ENCODE peak calls at places on chromosomes 2 and 18, in five cellular contexts. One of them, this sample, is unnamed.

GRCh38 chr2:105398522-105399206 is at the start of gene FHL2:
- DNase-seq in mucosa of descending colon: peak
- DNase-seq in PC-3: peak
- DNase-seq in breast epithelium: peak
- DNase-seq in brain microvascular endothelial cell: peak
- DNase-seq in this sample: peak

GRCh38 chr2:127674241-127675209 is 805 bp downstream of the LIMS2 start:
- DNase-seq in PC-3: peak
- DNase-seq in mucosa of descending colon: no peak
- DNase-seq in breast epithelium: no peak
- DNase-seq in brain microvascular endothelial cell: no peak
- DNase-seq in this sample: no peak

GRCh38 chr2:240149943-240150784 is 9.7 kb upstream of the OTOS start:
- DNase-seq in breast epithelium: no peak
- DNase-seq in mucosa of descending colon: no peak
- DNase-seq in PC-3: peak
- DNase-seq in brain microvascular endothelial cell: peak
- DNase-seq in this sample: peak

GRCh38 chr2:200356306-200356705 is 49.8 kb downstream of the SPATS2L start:
- DNase-seq in mucosa of descending colon: no peak
- DNase-seq in breast epithelium: no peak
- DNase-seq in PC-3: no peak
- DNase-seq in brain microvascular endothelial cell: no peak
- DNase-seq in this sample: no peak

GRCh38 chr2:152055366-152056108 is 43.3 kb downstream of the CACNB4 start:
- DNase-seq in brain microvascular endothelial cell: peak
- DNase-seq in mucosa of descending colon: no peak
- DNase-seq in PC-3: no peak
- DNase-seq in breast epithelium: no peak
- DNase-seq in this sample: peak

GRCh38 chr2:240643811-240644150 is 18.5 kb downstream of the GPR35 start:
- DNase-seq in PC-3: no peak
- DNase-seq in breast epithelium: no peak
- DNase-seq in brain microvascular endothelial cell: no peak
- DNase-seq in mucosa of descending colon: no peak
- DNase-seq in this sample: no peak

GRCh38 chr18:65523461-65523860 is 227.4 kb upstream of the CDH7 start:
- DNase-seq in PC-3: no peak
- DNase-seq in breast epithelium: no peak
- DNase-seq in brain microvascular endothelial cell: no peak
- DNase-seq in mucosa of descending colon: no peak
- DNase-seq in this sample: no peak

GRCh38 chr18:41954827-41955613 is at the start of gene PIK3C3:
- DNase-seq in brain microvascular endothelial cell: peak
- DNase-seq in PC-3: peak
- DNase-seq in mucosa of descending colon: peak
- DNase-seq in breast epithelium: peak
- DNase-seq in this sample: peak

GRCh38 chr2:1869987-1870386 is 125.7 kb upstream of the PXDN start:
- DNase-seq in mucosa of descending colon: no peak
- DNase-seq in PC-3: peak
- DNase-seq in brain microvascular endothelial cell: no peak
- DNase-seq in breast epithelium: no peak
- DNase-seq in this sample: peak

GRCh38 chr2:2731101-2731850 is 400.2 kb upstream of the MYT1L start:
- DNase-seq in breast epithelium: no peak
- DNase-seq in brain microvascular endothelial cell: no peak
- DNase-seq in mucosa of descending colon: no peak
- DNase-seq in PC-3: no peak
- DNase-seq in this sample: no peak

GRCh38 chr2:45014016-45014702 is 4.9 kb upstream of the SIX2 start:
- DNase-seq in breast epithelium: no peak
- DNase-seq in PC-3: no peak
- DNase-seq in brain microvascular endothelial cell: peak
- DNase-seq in mucosa of descending colon: peak
- DNase-seq in this sample: peak

DNA sequence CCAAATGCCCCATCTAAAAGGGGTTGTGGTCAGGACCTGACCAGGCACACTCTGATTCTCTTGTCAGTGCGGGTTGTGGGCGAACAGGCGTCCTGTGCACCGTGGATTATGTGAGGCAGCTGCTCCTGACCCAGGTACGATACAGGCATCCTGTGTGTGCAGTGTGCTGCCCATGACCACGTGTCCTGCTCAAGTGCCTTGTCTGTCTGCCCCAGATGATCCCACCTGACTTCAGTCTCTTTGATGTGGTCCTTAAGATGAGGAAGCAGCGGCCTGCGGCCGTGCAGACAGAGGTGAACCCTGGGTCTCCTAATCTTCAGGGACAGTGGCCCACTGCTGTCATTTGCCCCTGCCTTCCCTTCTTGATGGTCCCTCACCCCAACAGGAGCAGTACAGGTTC is 14.6 kb downstream of the PTPN18 start:
- DNase-seq in mucosa of descending colon: no peak
- DNase-seq in PC-3: no peak
- DNase-seq in breast epithelium: no peak
- DNase-seq in brain microvascular endothelial cell: no peak
- DNase-seq in this sample: no peak
- H3K4me3 ChIP-seq in mucosa of descending colon: no peak
- H3K4me3 ChIP-seq in PC-3: no peak
- H3K4me3 ChIP-seq in breast epithelium: no peak
- H3K4me3 ChIP-seq in brain microvascular endothelial cell: no peak
- H3K4me3 ChIP-seq in this sample: no peak

GRCh38 chr2:157839162-157839801 is 36.8 kb downstream of the ACVR1 start:
- DNase-seq in breast epithelium: no peak
- DNase-seq in PC-3: peak
- DNase-seq in mucosa of descending colon: no peak
- DNase-seq in brain microvascular endothelial cell: peak
- DNase-seq in this sample: peak

GRCh38 chr2:157838442-157839161 is 37.5 kb downstream of the ACVR1 start:
- DNase-seq in breast epithelium: no peak
- DNase-seq in mucosa of descending colon: no peak
- DNase-seq in PC-3: peak
- DNase-seq in brain microvascular endothelial cell: peak
- DNase-seq in this sample: peak

GRCh38 chr2:157839822-157840221 is 36.3 kb downstream of the ACVR1 start:
- DNase-seq in PC-3: no peak
- DNase-seq in mucosa of descending colon: no peak
- DNase-seq in brain microvascular endothelial cell: no peak
- DNase-seq in breast epithelium: no peak
- DNase-seq in this sample: no peak

GRCh38 chr2:157836531-157836930 is 39.6 kb downstream of the ACVR1 start:
- DNase-seq in PC-3: no peak
- DNase-seq in breast epithelium: no peak
- DNase-seq in brain microvascular endothelial cell: no peak
- DNase-seq in mucosa of descending colon: no peak
- DNase-seq in this sample: no peak

DNA sequence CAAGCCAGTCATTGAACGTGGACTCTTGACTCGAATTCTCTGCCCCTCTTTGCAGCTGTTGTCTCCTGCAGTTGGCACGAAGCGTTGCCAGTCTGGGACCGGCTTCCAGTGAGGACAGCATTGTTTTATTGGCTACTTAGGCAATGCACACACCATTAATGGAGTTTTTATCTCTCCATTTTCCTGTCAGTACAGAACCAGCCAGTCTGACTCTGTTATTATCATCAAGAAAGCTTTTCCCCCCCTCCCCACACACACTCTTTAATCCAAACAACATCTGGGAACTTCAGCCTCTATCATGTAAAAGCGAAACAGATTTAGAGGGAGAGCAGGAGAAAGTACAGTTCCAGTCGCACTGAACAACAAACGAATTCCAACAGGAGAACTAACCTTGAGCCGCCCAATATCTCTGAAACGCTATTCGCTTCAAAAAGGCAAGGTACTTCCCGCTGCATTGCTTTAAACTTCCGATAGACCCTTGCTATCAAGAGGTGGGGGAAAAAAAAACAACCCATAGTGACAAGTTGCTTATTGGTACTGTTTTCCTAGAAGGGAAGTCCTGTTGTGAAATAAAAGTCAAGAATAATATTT is 38.2 kb downstream of the ACVR1 start:
- DNase-seq in mucosa of descending colon: no peak
- DNase-seq in PC-3: no peak
- DNase-seq in breast epithelium: no peak
- DNase-seq in brain microvascular endothelial cell: no peak
- DNase-seq in this sample: no peak
- H3K4me3 ChIP-seq in mucosa of descending colon: no peak
- H3K4me3 ChIP-seq in PC-3: peak
- H3K4me3 ChIP-seq in breast epithelium: peak
- H3K4me3 ChIP-seq in brain microvascular endothelial cell: peak
- H3K4me3 ChIP-seq in this sample: no peak

DNA sequence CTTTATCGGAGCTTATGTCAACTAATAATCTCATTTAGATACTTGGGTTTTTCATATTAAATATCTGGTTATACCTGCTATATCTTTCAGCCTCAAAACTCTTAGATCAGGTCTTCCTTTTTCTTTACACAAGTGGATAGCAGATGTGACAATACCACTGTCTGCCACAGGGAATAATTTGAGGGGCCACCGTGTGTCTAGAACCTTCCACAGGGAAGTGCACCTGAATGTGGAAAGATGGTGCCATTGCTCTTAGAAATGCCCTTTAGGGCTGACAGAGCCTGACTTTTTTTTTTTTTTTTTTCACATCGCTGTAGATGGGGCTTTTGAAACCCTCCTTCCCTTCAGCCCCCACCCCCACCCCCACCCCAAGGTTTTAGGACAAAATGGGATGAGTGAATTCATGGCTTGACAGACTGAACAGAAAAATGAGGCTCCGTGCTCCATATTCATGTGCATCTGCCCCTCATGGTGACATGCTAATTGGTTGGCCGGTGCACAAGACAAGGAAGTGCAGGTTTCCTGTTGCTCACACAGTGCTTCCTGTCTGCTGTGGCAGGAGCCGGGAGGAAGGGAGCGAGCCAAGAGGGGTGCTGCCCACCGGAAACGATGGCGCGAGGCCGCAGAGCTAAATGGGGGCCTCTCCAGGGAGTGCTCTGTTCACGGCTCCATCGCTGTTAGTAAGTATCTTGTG is 246.0 kb downstream of the LDLRAD4 start:
- DNase-seq in brain microvascular endothelial cell: no peak
- DNase-seq in PC-3: no peak
- DNase-seq in mucosa of descending colon: peak
- DNase-seq in breast epithelium: peak
- DNase-seq in this sample: no peak
- H3K4me3 ChIP-seq in brain microvascular endothelial cell: no peak
- H3K4me3 ChIP-seq in PC-3: no peak
- H3K4me3 ChIP-seq in mucosa of descending colon: no peak
- H3K4me3 ChIP-seq in breast epithelium: no peak
- H3K4me3 ChIP-seq in this sample: no peak

GRCh38 chr2:224040753-224041152 is 1.7 kb upstream of the SERPINE2 start:
- DNase-seq in brain microvascular endothelial cell: no peak
- DNase-seq in mucosa of descending colon: no peak
- DNase-seq in PC-3: no peak
- DNase-seq in breast epithelium: no peak
- DNase-seq in this sample: peak

GRCh38 chr2:224038830-224039079 is 331 bp downstream of the SERPINE2 start:
- DNase-seq in breast epithelium: no peak
- DNase-seq in mucosa of descending colon: peak
- DNase-seq in PC-3: no peak
- DNase-seq in brain microvascular endothelial cell: no peak
- DNase-seq in this sample: no peak

GRCh38 chr2:224039080-224039769 is at the start of gene SERPINE2:
- DNase-seq in PC-3: peak
- DNase-seq in brain microvascular endothelial cell: peak
- DNase-seq in breast epithelium: no peak
- DNase-seq in mucosa of descending colon: peak
- DNase-seq in this sample: peak

GRCh38 chr2:224038049-224038829 is 847 bp downstream of the SERPINE2 start:
- DNase-seq in PC-3: peak
- DNase-seq in mucosa of descending colon: no peak
- DNase-seq in brain microvascular endothelial cell: no peak
- DNase-seq in breast epithelium: no peak
- DNase-seq in this sample: peak

GRCh38 chr2:224039770-224040088 is 643 bp upstream of the SERPINE2 start:
- DNase-seq in breast epithelium: no peak
- DNase-seq in brain microvascular endothelial cell: no peak
- DNase-seq in mucosa of descending colon: no peak
- DNase-seq in PC-3: no peak
- DNase-seq in this sample: no peak
- H3K4me3 ChIP-seq in breast epithelium: peak
- H3K4me3 ChIP-seq in brain microvascular endothelial cell: peak
- H3K4me3 ChIP-seq in mucosa of descending colon: no peak
- H3K4me3 ChIP-seq in PC-3: peak
- H3K4me3 ChIP-seq in this sample: peak

GRCh38 chr2:162316590-162316989 is 1.9 kb downstream of the IFIH1 start:
- DNase-seq in mucosa of descending colon: no peak
- DNase-seq in PC-3: no peak
- DNase-seq in brain microvascular endothelial cell: no peak
- DNase-seq in breast epithelium: no peak
- DNase-seq in this sample: no peak

GRCh38 chr2:162317910-162318279 is 589 bp downstream of the IFIH1 start:
- DNase-seq in PC-3: peak
- DNase-seq in breast epithelium: peak
- DNase-seq in brain microvascular endothelial cell: peak
- DNase-seq in mucosa of descending colon: peak
- DNase-seq in this sample: peak

GRCh38 chr2:162318280-162319222 is at the start of gene IFIH1:
- DNase-seq in brain microvascular endothelial cell: peak
- DNase-seq in breast epithelium: peak
- DNase-seq in mucosa of descending colon: peak
- DNase-seq in PC-3: peak
- DNase-seq in this sample: peak

GRCh38 chr2:162312853-162313252 is 5.6 kb downstream of the IFIH1 start:
- DNase-seq in mucosa of descending colon: no peak
- DNase-seq in brain microvascular endothelial cell: no peak
- DNase-seq in breast epithelium: no peak
- DNase-seq in PC-3: no peak
- DNase-seq in this sample: no peak

GRCh38 chr2:162317058-162317742 is 1.3 kb downstream of the IFIH1 start:
- DNase-seq in PC-3: peak
- DNase-seq in breast epithelium: no peak
- DNase-seq in mucosa of descending colon: no peak
- DNase-seq in brain microvascular endothelial cell: no peak
- DNase-seq in this sample: no peak
- H3K4me3 ChIP-seq in PC-3: peak
- H3K4me3 ChIP-seq in breast epithelium: peak
- H3K4me3 ChIP-seq in mucosa of descending colon: no peak
- H3K4me3 ChIP-seq in brain microvascular endothelial cell: no peak
- H3K4me3 ChIP-seq in this sample: peak

DNA sequence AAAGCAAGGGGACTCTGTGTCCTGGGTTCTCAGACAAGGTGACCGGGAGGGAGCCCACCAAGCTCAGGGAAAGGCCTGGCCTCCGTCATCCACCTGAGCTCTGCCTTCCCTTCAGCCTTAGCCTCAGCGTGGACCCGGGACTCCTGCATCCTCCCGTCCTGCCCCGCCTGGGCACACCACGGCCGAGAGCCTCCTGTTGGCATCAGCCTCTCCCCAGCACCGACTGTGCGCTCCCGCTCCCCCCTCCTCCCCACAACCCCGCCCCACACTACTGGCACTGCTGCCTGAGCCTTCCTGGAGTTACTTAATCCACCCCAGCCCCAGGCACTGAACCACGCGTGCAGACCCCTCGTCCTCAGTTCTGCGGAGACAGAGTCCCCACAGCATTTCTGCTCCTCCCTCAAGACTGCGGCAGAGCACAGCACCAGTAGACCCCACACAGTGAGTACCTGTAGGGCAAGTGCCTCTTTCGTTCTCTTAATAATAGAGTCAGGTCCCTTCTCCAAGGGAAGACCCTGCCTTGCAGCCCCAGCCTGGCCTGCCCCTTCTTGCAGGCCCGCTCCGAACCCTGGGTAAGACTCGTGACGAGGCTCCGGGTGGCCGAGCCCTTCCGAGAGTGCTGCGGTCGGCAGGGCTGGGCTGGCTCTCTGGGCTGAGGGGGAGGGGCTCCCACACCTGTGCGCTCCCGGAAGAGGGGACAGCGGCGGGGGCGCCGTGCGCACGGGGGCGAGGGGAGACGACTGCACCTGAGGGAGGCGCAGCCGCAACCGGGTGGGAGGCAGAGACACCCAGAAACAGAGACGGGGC is at the start of gene AMER3:
- DNase-seq in brain microvascular endothelial cell: no peak
- DNase-seq in PC-3: no peak
- DNase-seq in mucosa of descending colon: no peak
- DNase-seq in breast epithelium: no peak
- DNase-seq in this sample: no peak
- H3K4me3 ChIP-seq in brain microvascular endothelial cell: no peak
- H3K4me3 ChIP-seq in PC-3: no peak
- H3K4me3 ChIP-seq in mucosa of descending colon: no peak
- H3K4me3 ChIP-seq in breast epithelium: peak
- H3K4me3 ChIP-seq in this sample: peak

This sample was measured in epithelial cell of esophagus.